ENCODE peak calls at places on chromosomes 2 and 18, in eight cellular contexts. One of them, this sample, is unnamed.

GRCh38 chr2:65018141-65018582 is 29.0 kb downstream of the SLC1A4 start:
- DNase-seq in natural killer cell: no peak
- DNase-seq in astrocyte of the spinal cord: no peak
- DNase-seq in HFFc6: no peak
- DNase-seq in WERI-Rb-1: no peak
- DNase-seq in mesothelial cell of epicardium: no peak
- DNase-seq in CD8-positive, alpha-beta T cell: no peak
- DNase-seq in upper lobe of right lung: peak; percentile 78
- DNase-seq in this sample: no peak

GRCh38 chr2:164151518-164151917 is 415.7 kb upstream of the FIGN start:
- DNase-seq in natural killer cell: no peak
- DNase-seq in astrocyte of the spinal cord: no peak
- DNase-seq in HFFc6: no peak
- DNase-seq in WERI-Rb-1: no peak
- DNase-seq in mesothelial cell of epicardium: no peak
- DNase-seq in CD8-positive, alpha-beta T cell: no peak
- DNase-seq in upper lobe of right lung: no peak
- DNase-seq in this sample: no peak

GRCh38 chr18:10454800-10455550 is 540 bp downstream of the APCDD1 start:
- DNase-seq in natural killer cell: no peak
- DNase-seq in astrocyte of the spinal cord: no peak
- DNase-seq in HFFc6: no peak
- DNase-seq in WERI-Rb-1: peak; percentile 25
- DNase-seq in mesothelial cell of epicardium: peak; percentile 37
- DNase-seq in CD8-positive, alpha-beta T cell: no peak
- DNase-seq in upper lobe of right lung: peak; percentile 82
- DNase-seq in this sample: no peak

GRCh38 chr18:54957987-54958386 is 1.3 kb downstream of the CCDC68 start:
- DNase-seq in natural killer cell: no peak
- DNase-seq in astrocyte of the spinal cord: peak; percentile 46
- DNase-seq in HFFc6: no peak
- DNase-seq in WERI-Rb-1: no peak
- DNase-seq in mesothelial cell of epicardium: no peak
- DNase-seq in CD8-positive, alpha-beta T cell: no peak
- DNase-seq in upper lobe of right lung: no peak
- DNase-seq in this sample: no peak

GRCh38 chr2:235506291-235506996 is 12.6 kb downstream of the AGAP1 start:
- DNase-seq in natural killer cell: no peak
- DNase-seq in astrocyte of the spinal cord: no peak
- DNase-seq in HFFc6: no peak
- DNase-seq in WERI-Rb-1: no peak
- DNase-seq in mesothelial cell of epicardium: no peak
- DNase-seq in CD8-positive, alpha-beta T cell: no peak
- DNase-seq in upper lobe of right lung: no peak
- DNase-seq in this sample: no peak

GRCh38 chr18:52999633-53000032 is 659.6 kb downstream of the DCC start:
- DNase-seq in natural killer cell: no peak
- DNase-seq in astrocyte of the spinal cord: no peak
- DNase-seq in HFFc6: no peak
- DNase-seq in WERI-Rb-1: no peak
- DNase-seq in mesothelial cell of epicardium: no peak
- DNase-seq in CD8-positive, alpha-beta T cell: no peak
- DNase-seq in upper lobe of right lung: no peak
- DNase-seq in this sample: no peak

GRCh38 chr2:233088598-233089345 is 28.6 kb downstream of the INPP5D start:
- DNase-seq in natural killer cell: no peak
- DNase-seq in astrocyte of the spinal cord: no peak
- DNase-seq in HFFc6: no peak
- DNase-seq in WERI-Rb-1: no peak
- DNase-seq in mesothelial cell of epicardium: no peak
- DNase-seq in CD8-positive, alpha-beta T cell: no peak
- DNase-seq in upper lobe of right lung: peak; percentile 36
- DNase-seq in this sample: no peak

GRCh38 chr2:16729335-16729734 is 63.7 kb upstream of the CYRIA start:
- DNase-seq in natural killer cell: no peak
- DNase-seq in astrocyte of the spinal cord: no peak
- DNase-seq in HFFc6: no peak
- DNase-seq in WERI-Rb-1: no peak
- DNase-seq in mesothelial cell of epicardium: no peak
- DNase-seq in CD8-positive, alpha-beta T cell: no peak
- DNase-seq in upper lobe of right lung: no peak
- DNase-seq in this sample: no peak

GRCh38 chr2:56244911-56245530 is 61.2 kb downstream of the CCDC85A start:
- DNase-seq in natural killer cell: no peak
- DNase-seq in astrocyte of the spinal cord: peak; percentile 13
- DNase-seq in HFFc6: peak; percentile 71
- DNase-seq in WERI-Rb-1: no peak
- DNase-seq in mesothelial cell of epicardium: no peak
- DNase-seq in CD8-positive, alpha-beta T cell: no peak
- DNase-seq in upper lobe of right lung: no peak
- DNase-seq in this sample: no peak

GRCh38 chr2:135245055-135245454 is 193.0 kb downstream of the RAB3GAP1 start:
- DNase-seq in natural killer cell: no peak
- DNase-seq in astrocyte of the spinal cord: peak; percentile 45
- DNase-seq in HFFc6: peak; percentile 13
- DNase-seq in WERI-Rb-1: no peak
- DNase-seq in mesothelial cell of epicardium: no peak
- DNase-seq in CD8-positive, alpha-beta T cell: no peak
- DNase-seq in upper lobe of right lung: no peak
- DNase-seq in this sample: no peak

GRCh38 chr2:16546128-16546754 is 119.4 kb downstream of the CYRIA start:
- DNase-seq in natural killer cell: no peak
- DNase-seq in astrocyte of the spinal cord: peak; percentile 43
- DNase-seq in HFFc6: no peak
- DNase-seq in WERI-Rb-1: no peak
- DNase-seq in mesothelial cell of epicardium: no peak
- DNase-seq in CD8-positive, alpha-beta T cell: no peak
- DNase-seq in upper lobe of right lung: no peak
- DNase-seq in this sample: no peak

GRCh38 chr2:40455661-40456060 is 3.8 kb upstream of the SLC8A1 start:
- DNase-seq in natural killer cell: no peak
- DNase-seq in astrocyte of the spinal cord: no peak
- DNase-seq in HFFc6: peak; percentile 33
- DNase-seq in WERI-Rb-1: no peak
- DNase-seq in mesothelial cell of epicardium: no peak
- DNase-seq in CD8-positive, alpha-beta T cell: no peak
- DNase-seq in upper lobe of right lung: peak; percentile 67
- DNase-seq in this sample: no peak

GRCh38 chr2:216012133-216012829 is 1.1 kb downstream of the MREG start:
- DNase-seq in natural killer cell: no peak
- DNase-seq in astrocyte of the spinal cord: no peak
- DNase-seq in HFFc6: peak; percentile 35
- DNase-seq in WERI-Rb-1: peak; percentile 49
- DNase-seq in mesothelial cell of epicardium: no peak
- DNase-seq in CD8-positive, alpha-beta T cell: no peak
- DNase-seq in upper lobe of right lung: no peak
- DNase-seq in this sample: no peak

GRCh38 chr2:148483675-148484074 is 160.9 kb upstream of the EPC2 start:
- DNase-seq in natural killer cell: no peak
- DNase-seq in astrocyte of the spinal cord: no peak
- DNase-seq in HFFc6: no peak
- DNase-seq in WERI-Rb-1: no peak
- DNase-seq in mesothelial cell of epicardium: no peak
- DNase-seq in CD8-positive, alpha-beta T cell: no peak
- DNase-seq in upper lobe of right lung: no peak
- DNase-seq in this sample: no peak

GRCh38 chr2:237429761-237430160 is 15.8 kb upstream of the COL6A3 start:
- DNase-seq in natural killer cell: no peak
- DNase-seq in astrocyte of the spinal cord: no peak
- DNase-seq in HFFc6: no peak
- DNase-seq in WERI-Rb-1: no peak
- DNase-seq in mesothelial cell of epicardium: no peak
- DNase-seq in CD8-positive, alpha-beta T cell: no peak
- DNase-seq in upper lobe of right lung: peak; percentile 91
- DNase-seq in this sample: peak; percentile 85

GRCh38 chr2:133755515-133756311 is 187.4 kb upstream of the NCKAP5 start:
- DNase-seq in natural killer cell: no peak
- DNase-seq in astrocyte of the spinal cord: peak; percentile 99
- DNase-seq in HFFc6: peak; percentile 84
- DNase-seq in WERI-Rb-1: no peak
- DNase-seq in mesothelial cell of epicardium: no peak
- DNase-seq in CD8-positive, alpha-beta T cell: no peak
- DNase-seq in upper lobe of right lung: no peak
- DNase-seq in this sample: no peak

GRCh38 chr2:150586858-150587257 is 99.4 kb upstream of the RND3 start:
- DNase-seq in natural killer cell: no peak
- DNase-seq in astrocyte of the spinal cord: peak; percentile 63
- DNase-seq in HFFc6: peak; percentile 92
- DNase-seq in WERI-Rb-1: no peak
- DNase-seq in mesothelial cell of epicardium: no peak
- DNase-seq in CD8-positive, alpha-beta T cell: no peak
- DNase-seq in upper lobe of right lung: no peak
- DNase-seq in this sample: no peak

DNA sequence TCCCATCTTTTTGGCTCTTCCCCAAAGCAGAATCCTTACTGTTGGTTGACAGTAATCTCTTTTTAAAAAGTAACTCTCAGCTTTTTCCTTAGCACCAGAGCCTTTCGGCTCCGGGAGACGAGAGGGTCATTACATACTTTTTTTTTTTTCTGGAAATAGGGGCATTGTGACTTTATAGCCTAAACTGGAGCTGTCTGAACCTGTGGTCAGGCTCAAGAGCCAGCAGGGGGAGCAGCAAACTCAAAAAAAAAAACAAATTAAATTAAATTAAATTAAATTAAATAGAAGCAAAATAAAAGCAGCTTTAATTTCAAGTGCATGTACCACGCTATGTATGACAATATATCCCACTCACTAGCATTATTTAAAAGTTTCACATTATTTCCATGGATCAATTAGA is 156.6 kb downstream of the DTNA start:
- DNase-seq in natural killer cell: no peak
- DNase-seq in astrocyte of the spinal cord: peak; percentile 33
- DNase-seq in HFFc6: no peak
- DNase-seq in WERI-Rb-1: no peak
- DNase-seq in mesothelial cell of epicardium: no peak
- DNase-seq in CD8-positive, alpha-beta T cell: no peak
- DNase-seq in upper lobe of right lung: no peak
- DNase-seq in this sample: no peak
- TF ChIP-seq CTCF in natural killer cell: peak; percentile 32
- TF ChIP-seq CTCF in astrocyte of the spinal cord: peak; percentile 62
- TF ChIP-seq CTCF in HFFc6: peak; percentile 82
- TF ChIP-seq CTCF in WERI-Rb-1: peak; percentile 23
- TF ChIP-seq CTCF in mesothelial cell of epicardium: peak; percentile 52
- TF ChIP-seq CTCF in CD8-positive, alpha-beta T cell: peak; percentile 65
- TF ChIP-seq CTCF in upper lobe of right lung: peak; percentile 41
- TF ChIP-seq CTCF in this sample: peak; percentile 58

DNA sequence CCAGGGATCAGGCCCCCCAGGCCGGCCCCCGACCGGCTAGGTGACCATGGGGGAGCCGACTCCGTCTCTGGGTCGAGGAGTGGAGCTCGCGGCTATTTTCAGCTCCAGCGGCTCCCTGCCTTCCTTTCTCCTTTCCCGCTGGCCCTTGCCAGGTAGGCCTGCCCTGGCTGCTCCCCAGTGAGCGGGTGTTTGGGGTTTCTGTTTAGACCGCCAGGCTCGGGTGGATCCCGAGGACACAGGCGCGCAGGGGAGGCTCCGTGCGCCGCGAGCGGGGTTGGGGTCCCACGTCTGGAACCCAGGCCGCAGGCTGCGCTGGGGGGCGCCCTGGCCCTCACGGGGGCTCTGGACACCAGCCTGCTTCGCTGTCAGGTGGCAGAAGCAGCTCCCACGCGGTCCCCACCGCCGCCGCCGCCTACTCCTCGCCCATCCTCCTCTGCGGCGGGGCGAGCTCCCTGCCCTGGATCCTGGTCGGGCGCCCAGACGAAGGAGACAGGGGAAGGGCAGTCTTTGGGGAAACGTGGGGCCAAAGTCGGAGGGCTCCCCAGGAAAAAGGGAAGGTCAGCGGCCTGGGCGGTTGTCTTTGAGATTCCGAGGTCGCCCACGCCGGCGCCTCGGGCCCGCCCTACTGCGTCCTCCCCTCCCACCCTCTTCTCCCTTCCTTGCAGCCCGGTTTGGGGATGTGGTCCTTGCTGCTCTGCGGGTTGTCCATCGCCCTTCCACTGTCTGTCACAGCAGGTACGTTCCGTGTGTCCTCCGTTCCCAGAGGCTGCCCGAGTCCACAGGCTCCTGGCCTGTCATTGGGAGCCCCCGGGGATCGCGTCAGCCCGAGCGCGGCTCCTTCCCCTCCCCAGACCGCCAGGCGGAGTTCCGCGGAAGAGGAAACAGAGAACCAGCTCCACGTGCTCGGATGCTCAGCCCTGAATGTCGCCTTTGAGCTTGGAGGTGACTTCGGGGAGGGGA is 648 bp downstream of the IL1RL2 start:
- DNase-seq in natural killer cell: peak; percentile 29
- DNase-seq in astrocyte of the spinal cord: peak; percentile 44
- DNase-seq in HFFc6: no peak
- DNase-seq in WERI-Rb-1: no peak
- DNase-seq in mesothelial cell of epicardium: no peak
- DNase-seq in CD8-positive, alpha-beta T cell: peak; percentile 15
- DNase-seq in upper lobe of right lung: peak; percentile 83
- DNase-seq in this sample: no peak
- TF ChIP-seq CTCF in natural killer cell: no peak
- TF ChIP-seq CTCF in astrocyte of the spinal cord: peak; percentile 43
- TF ChIP-seq CTCF in HFFc6: no peak
- TF ChIP-seq CTCF in WERI-Rb-1: no peak
- TF ChIP-seq CTCF in mesothelial cell of epicardium: no peak
- TF ChIP-seq CTCF in CD8-positive, alpha-beta T cell: no peak
- TF ChIP-seq CTCF in upper lobe of right lung: peak; percentile 35
- TF ChIP-seq CTCF in this sample: peak; percentile 24

GRCh38 chr2:172674034-172674967 is 61.3 kb upstream of the RAPGEF4 start:
- DNase-seq in natural killer cell: no peak
- DNase-seq in astrocyte of the spinal cord: peak; percentile 15
- DNase-seq in HFFc6: no peak
- DNase-seq in WERI-Rb-1: no peak
- DNase-seq in mesothelial cell of epicardium: no peak
- DNase-seq in CD8-positive, alpha-beta T cell: no peak
- DNase-seq in upper lobe of right lung: peak; percentile 70
- DNase-seq in this sample: no peak
- TF ChIP-seq CTCF in natural killer cell: no peak
- TF ChIP-seq CTCF in astrocyte of the spinal cord: peak; percentile 61
- TF ChIP-seq CTCF in HFFc6: peak; percentile 78
- TF ChIP-seq CTCF in WERI-Rb-1: no peak
- TF ChIP-seq CTCF in mesothelial cell of epicardium: no peak
- TF ChIP-seq CTCF in CD8-positive, alpha-beta T cell: no peak
- TF ChIP-seq CTCF in upper lobe of right lung: peak; percentile 72
- TF ChIP-seq CTCF in this sample: peak; percentile 30

DNA sequence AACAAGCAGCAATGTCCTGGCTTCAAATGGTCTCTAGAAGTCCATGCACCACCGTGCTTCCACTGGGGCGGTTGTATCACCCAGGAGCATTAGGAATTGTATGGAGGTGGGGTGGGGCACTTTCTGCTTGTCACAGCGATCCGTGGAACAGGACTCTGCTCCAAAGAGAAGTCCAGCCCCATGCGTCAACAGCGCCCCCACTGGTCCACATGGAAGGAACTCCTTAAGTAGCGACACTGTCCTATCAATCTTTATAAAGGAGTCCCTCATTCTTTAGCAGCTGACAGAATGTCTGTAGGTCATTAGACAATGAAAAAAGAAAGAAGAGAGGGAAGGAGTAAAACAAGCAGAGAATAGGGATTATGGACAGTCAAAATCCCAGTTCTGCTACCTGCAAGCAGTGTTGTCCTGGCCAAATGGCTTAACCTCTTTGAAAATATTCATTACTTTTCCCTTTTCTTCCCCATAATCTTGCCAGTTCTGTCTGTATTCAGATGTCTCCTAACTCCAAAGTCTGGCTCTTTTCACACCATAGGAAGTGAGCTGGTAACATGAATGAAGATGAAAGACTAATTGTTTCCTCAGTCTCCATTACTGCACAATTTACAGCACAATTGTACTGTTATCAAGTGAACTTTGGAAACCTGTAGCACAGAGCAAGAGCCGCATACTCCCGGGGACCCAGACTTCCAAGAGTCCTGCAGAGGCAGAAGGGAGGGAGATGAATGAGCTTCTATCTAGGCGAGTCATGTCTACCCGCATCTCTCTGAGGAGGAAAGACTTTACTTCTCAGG is 9.9 kb downstream of the NFE2L2 start:
- DNase-seq in natural killer cell: no peak
- DNase-seq in astrocyte of the spinal cord: no peak
- DNase-seq in HFFc6: peak; percentile 32
- DNase-seq in WERI-Rb-1: peak; percentile 72
- DNase-seq in mesothelial cell of epicardium: peak; percentile 29
- DNase-seq in CD8-positive, alpha-beta T cell: no peak
- DNase-seq in upper lobe of right lung: no peak
- DNase-seq in this sample: no peak
- TF ChIP-seq CTCF in natural killer cell: peak; percentile 26
- TF ChIP-seq CTCF in astrocyte of the spinal cord: peak; percentile 56
- TF ChIP-seq CTCF in HFFc6: peak; percentile 73
- TF ChIP-seq CTCF in WERI-Rb-1: peak; percentile 68
- TF ChIP-seq CTCF in mesothelial cell of epicardium: peak; percentile 54
- TF ChIP-seq CTCF in CD8-positive, alpha-beta T cell: no peak
- TF ChIP-seq CTCF in upper lobe of right lung: peak; percentile 36
- TF ChIP-seq CTCF in this sample: peak; percentile 37